ENCODE peak calls at places on chromosomes 13 and 19, in five cellular contexts. One of them, this sample, is unnamed.

GRCh38 chr19:12773571-12773970 is 1.8 kb downstream of the HOOK2 start:
- DNase-seq in neuronal stem cell: no peak
- DNase-seq in HCT116: no peak
- DNase-seq in fibroblast of lung: no peak
- DNase-seq in colonic mucosa: no peak
- DNase-seq in this sample: peak

GRCh38 chr13:30806784-30807183 is 71.4 kb downstream of the ALOX5AP start:
- DNase-seq in colonic mucosa: no peak
- DNase-seq in HCT116: no peak
- DNase-seq in neuronal stem cell: no peak
- DNase-seq in fibroblast of lung: peak
- DNase-seq in this sample: peak

GRCh38 chr13:49428041-49428763 is 15.7 kb downstream of the CAB39L start:
- DNase-seq in HCT116: no peak
- DNase-seq in colonic mucosa: no peak
- DNase-seq in neuronal stem cell: no peak
- DNase-seq in fibroblast of lung: no peak
- DNase-seq in this sample: no peak

GRCh38 chr19:49335784-49336481 is 727 bp downstream of the CD37 start:
- DNase-seq in fibroblast of lung: no peak
- DNase-seq in colonic mucosa: no peak
- DNase-seq in neuronal stem cell: no peak
- DNase-seq in HCT116: no peak
- DNase-seq in this sample: no peak

GRCh38 chr19:34350161-34350561 is 14.8 kb upstream of the GPI start:
- DNase-seq in colonic mucosa: no peak
- DNase-seq in fibroblast of lung: peak
- DNase-seq in neuronal stem cell: no peak
- DNase-seq in HCT116: no peak
- DNase-seq in this sample: no peak

GRCh38 chr13:32423592-32423991 is 4.3 kb downstream of the N4BP2L1 start:
- DNase-seq in fibroblast of lung: no peak
- DNase-seq in HCT116: no peak
- DNase-seq in colonic mucosa: no peak
- DNase-seq in neuronal stem cell: no peak
- DNase-seq in this sample: no peak

GRCh38 chr13:107231941-107232340 is 664.0 kb upstream of the ARGLU1 start:
- DNase-seq in neuronal stem cell: no peak
- DNase-seq in fibroblast of lung: no peak
- DNase-seq in HCT116: no peak
- DNase-seq in colonic mucosa: no peak
- DNase-seq in this sample: no peak

GRCh38 chr19:49645995-49646394 is 4.0 kb downstream of the SCAF1 start:
- DNase-seq in neuronal stem cell: no peak
- DNase-seq in fibroblast of lung: no peak
- DNase-seq in HCT116: no peak
- DNase-seq in colonic mucosa: no peak
- DNase-seq in this sample: no peak

GRCh38 chr13:46831588-46832194 is 34.7 kb upstream of the ESD start:
- DNase-seq in fibroblast of lung: peak
- DNase-seq in colonic mucosa: peak
- DNase-seq in neuronal stem cell: peak
- DNase-seq in HCT116: peak
- DNase-seq in this sample: peak

GRCh38 chr13:27086599-27087265 is 84.9 kb downstream of the USP12 start:
- DNase-seq in HCT116: no peak
- DNase-seq in neuronal stem cell: no peak
- DNase-seq in colonic mucosa: no peak
- DNase-seq in fibroblast of lung: peak
- DNase-seq in this sample: no peak

GRCh38 chr13:24618219-24618955 is 61.8 kb upstream of the ATP12A start:
- DNase-seq in neuronal stem cell: no peak
- DNase-seq in fibroblast of lung: peak
- DNase-seq in colonic mucosa: no peak
- DNase-seq in HCT116: no peak
- DNase-seq in this sample: no peak

GRCh38 chr19:16386619-16387240 is 62.1 kb downstream of the KLF2 start:
- DNase-seq in HCT116: peak
- DNase-seq in neuronal stem cell: peak
- DNase-seq in fibroblast of lung: peak
- DNase-seq in colonic mucosa: no peak
- DNase-seq in this sample: peak

GRCh38 chr13:49371943-49372636 is 71.8 kb downstream of the CAB39L start:
- DNase-seq in neuronal stem cell: no peak
- DNase-seq in HCT116: no peak
- DNase-seq in fibroblast of lung: peak
- DNase-seq in colonic mucosa: no peak
- DNase-seq in this sample: no peak

GRCh38 chr13:95121516-95121915 is 179.7 kb downstream of the ABCC4 start:
- DNase-seq in fibroblast of lung: peak
- DNase-seq in neuronal stem cell: no peak
- DNase-seq in HCT116: no peak
- DNase-seq in colonic mucosa: no peak
- DNase-seq in this sample: no peak

GRCh38 chr13:58025821-58026220 is 394.3 kb downstream of the PCDH17 start:
- DNase-seq in neuronal stem cell: no peak
- DNase-seq in fibroblast of lung: peak
- DNase-seq in HCT116: no peak
- DNase-seq in colonic mucosa: no peak
- DNase-seq in this sample: no peak

DNA sequence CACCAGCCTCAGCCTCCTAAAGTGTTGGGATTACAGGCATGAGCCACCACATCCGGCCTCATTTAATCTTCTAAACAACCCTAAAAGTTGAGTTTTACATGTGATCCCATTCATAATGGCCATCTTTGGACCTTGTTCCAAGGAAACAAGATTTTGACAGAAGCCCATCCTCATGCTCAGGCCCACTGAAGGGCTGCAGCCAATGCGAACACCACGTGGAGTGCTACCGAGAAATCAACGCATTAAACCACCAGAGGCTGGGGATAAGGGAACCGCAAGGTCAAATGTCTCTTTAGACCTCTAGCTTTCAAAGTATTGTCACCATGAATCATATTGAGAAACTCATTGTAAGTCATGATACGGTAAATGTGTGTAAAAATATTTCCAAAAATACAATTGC is 49.4 kb upstream of the DOCK9 start:
- DNase-seq in HCT116: no peak
- DNase-seq in colonic mucosa: no peak
- DNase-seq in neuronal stem cell: no peak
- DNase-seq in fibroblast of lung: peak
- DNase-seq in this sample: no peak
- H3K4me3 ChIP-seq in HCT116: no peak
- H3K4me3 ChIP-seq in colonic mucosa: no peak
- H3K4me3 ChIP-seq in neuronal stem cell: no peak
- H3K4me3 ChIP-seq in fibroblast of lung: no peak
- H3K4me3 ChIP-seq in this sample: no peak

DNA sequence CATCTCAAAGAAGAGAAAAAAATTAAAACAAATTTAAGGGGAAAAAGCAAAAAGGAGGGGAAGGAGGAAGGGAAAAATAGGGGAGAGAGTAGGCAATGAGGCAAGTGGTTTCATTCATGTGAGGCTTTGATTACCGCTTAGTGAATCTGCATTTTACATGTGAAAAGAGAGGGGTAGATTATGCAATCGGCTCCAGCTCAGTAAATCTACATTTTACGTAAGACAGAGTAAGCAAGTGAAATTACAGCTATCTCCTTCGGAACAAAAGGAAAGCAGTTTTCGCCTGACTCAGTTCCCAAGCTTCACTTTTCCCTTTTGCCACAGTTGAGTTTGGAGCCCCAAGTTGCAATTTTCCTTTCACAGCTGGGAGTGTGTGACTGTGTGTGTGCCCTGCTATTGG is 16.0 kb upstream of the OLFM2 start:
- DNase-seq in neuronal stem cell: no peak
- DNase-seq in colonic mucosa: no peak
- DNase-seq in fibroblast of lung: no peak
- DNase-seq in HCT116: no peak
- DNase-seq in this sample: no peak
- H3K9ac ChIP-seq in neuronal stem cell: no peak
- H3K9ac ChIP-seq in colonic mucosa: no peak
- H3K9ac ChIP-seq in fibroblast of lung: no peak
- H3K9ac ChIP-seq in HCT116: no peak
- H3K9ac ChIP-seq in this sample: no peak

GRCh38 chr19:1068111-1069001 is 1.4 kb downstream of the ARHGAP45 start:
- DNase-seq in colonic mucosa: peak
- DNase-seq in fibroblast of lung: no peak
- DNase-seq in neuronal stem cell: no peak
- DNase-seq in HCT116: no peak
- DNase-seq in this sample: no peak

GRCh38 chr19:1070931-1071791 is 4.2 kb downstream of the ARHGAP45 start:
- DNase-seq in fibroblast of lung: no peak
- DNase-seq in neuronal stem cell: no peak
- DNase-seq in colonic mucosa: no peak
- DNase-seq in HCT116: no peak
- DNase-seq in this sample: no peak

GRCh38 chr19:1072371-1073015 is 5.5 kb downstream of the ARHGAP45 start:
- DNase-seq in HCT116: no peak
- DNase-seq in neuronal stem cell: no peak
- DNase-seq in fibroblast of lung: no peak
- DNase-seq in colonic mucosa: no peak
- DNase-seq in this sample: no peak

GRCh38 chr19:1069009-1069779 is 2.2 kb downstream of the ARHGAP45 start:
- DNase-seq in HCT116: no peak
- DNase-seq in fibroblast of lung: no peak
- DNase-seq in neuronal stem cell: no peak
- DNase-seq in colonic mucosa: peak
- DNase-seq in this sample: no peak

GRCh38 chr19:1070576-1070930 is 3.6 kb downstream of the ARHGAP45 start:
- DNase-seq in fibroblast of lung: no peak
- DNase-seq in colonic mucosa: no peak
- DNase-seq in neuronal stem cell: no peak
- DNase-seq in HCT116: no peak
- DNase-seq in this sample: no peak
- H3K4me3 ChIP-seq in fibroblast of lung: no peak
- H3K4me3 ChIP-seq in colonic mucosa: no peak
- H3K4me3 ChIP-seq in neuronal stem cell: peak
- H3K4me3 ChIP-seq in HCT116: no peak
- H3K4me3 ChIP-seq in this sample: no peak

GRCh38 chr19:1634938-1635243 is 17.5 kb downstream of the TCF3 start:
- DNase-seq in HCT116: no peak
- DNase-seq in neuronal stem cell: no peak
- DNase-seq in fibroblast of lung: no peak
- DNase-seq in colonic mucosa: no peak
- DNase-seq in this sample: no peak
- H3K9ac ChIP-seq in HCT116: no peak
- H3K9ac ChIP-seq in neuronal stem cell: no peak
- H3K9ac ChIP-seq in fibroblast of lung: no peak
- H3K9ac ChIP-seq in colonic mucosa: no peak
- H3K9ac ChIP-seq in this sample: no peak

DNA sequence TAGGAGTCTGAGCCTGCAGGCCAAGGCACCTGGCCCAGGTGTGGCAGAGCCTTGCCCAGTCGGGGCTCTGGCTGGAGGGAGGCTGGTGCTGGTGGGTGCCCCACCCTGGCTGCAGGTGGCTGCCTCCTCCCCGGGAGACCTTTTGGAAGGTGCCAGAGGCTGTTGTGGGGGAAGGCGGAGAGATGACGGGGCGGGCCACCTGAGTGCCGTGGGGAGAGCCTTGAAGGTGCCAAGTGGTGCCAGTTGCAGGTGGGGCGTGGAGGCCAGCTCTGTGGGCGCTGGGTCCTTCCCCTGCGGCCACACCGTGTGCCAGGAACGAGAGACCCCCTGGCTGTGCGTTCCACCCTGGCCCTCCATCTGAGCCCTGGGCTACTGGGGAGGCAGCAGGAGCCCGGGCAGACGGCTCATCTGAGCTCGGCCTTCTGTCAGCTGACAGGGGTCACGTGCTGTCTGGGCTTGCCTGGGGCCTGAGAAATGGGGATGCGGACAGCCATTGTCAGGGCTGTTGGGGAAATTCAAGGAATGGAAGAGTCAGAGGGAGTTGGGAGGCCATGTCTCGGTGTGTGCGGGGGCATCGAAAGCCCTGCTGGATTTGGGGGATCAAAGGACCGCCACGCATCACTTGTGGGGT is 20.9 kb downstream of the CEBPA start:
- DNase-seq in fibroblast of lung: no peak
- DNase-seq in neuronal stem cell: no peak
- DNase-seq in colonic mucosa: no peak
- DNase-seq in HCT116: no peak
- DNase-seq in this sample: no peak
- H3K4me3 ChIP-seq in fibroblast of lung: no peak
- H3K4me3 ChIP-seq in neuronal stem cell: no peak
- H3K4me3 ChIP-seq in colonic mucosa: no peak
- H3K4me3 ChIP-seq in HCT116: no peak
- H3K4me3 ChIP-seq in this sample: no peak

This sample was measured in mammary epithelial cell.